ENCODE peak calls at places on chromosomes 6 and 20, in four cellular contexts. A, U, F and V are unnamed samples.

GRCh38 chr20:50299325-50299629 is 108.6 kb downstream of the CEBPB start:
- DNase-seq in F (no peak), A (no peak), U (no peak), V (no peak)

GRCh38 chr6:7163661-7164071 is 55.9 kb downstream of the RREB1 start:
- DNase-seq in A (no peak), U (no peak), F (no peak), V (no peak)

GRCh38 chr20:38109657-38110524 is 55.2 kb downstream of the TGM2 start:
- DNase-seq in U (peak), A (no peak), F (peak), V (no peak)

GRCh38 chr6:170444056-170444505 is 109.0 kb downstream of the PSMB1 start:
- DNase-seq in A (no peak), F (no peak), U (no peak), V (no peak)

GRCh38 chr6:28615955-28616747 is 90.5 kb downstream of the GPX5 start:
- DNase-seq in F (no peak), A (no peak), U (no peak), V (no peak)

GRCh38 chr6:34537922-34538550 is 18.1 kb downstream of the SPDEF start:
- DNase-seq in U (no peak), A (no peak), F (no peak), V (no peak)

GRCh38 chr20:11484479-11484878 is 433.2 kb upstream of the BTBD3 start:
- DNase-seq in F (no peak), U (no peak), A (no peak), V (no peak)

GRCh38 chr6:109073344-109074235 is 21.1 kb downstream of the SESN1 start:
- DNase-seq in F (no peak), U (peak), A (peak), V (peak)

GRCh38 chr6:39706819-39707218 is 18.4 kb downstream of the KIF6 start:
- DNase-seq in U (no peak), A (no peak), F (no peak), V (no peak)

GRCh38 chr6:42383421-42384208 is 68.1 kb downstream of the TRERF1 start:
- DNase-seq in F (no peak), U (no peak), A (peak), V (no peak)

GRCh38 chr20:17505664-17506517 is 25.3 kb downstream of the BFSP1 start:
- DNase-seq in F (no peak), A (peak), U (peak), V (no peak)